ENCODE peak calls at places on chromosome 18, in six cellular contexts. K is IMR-90, I is suprapubic skin, N is K562, U is ovary, H is body of pancreas. W is an unnamed sample.

GRCh38 chr18:10170375-10170774 is 256.6 kb downstream of the VAPA start:
- DNase-seq in K (no peak), I (no peak), N (no peak), U (no peak), H (no peak), W (no peak)

GRCh38 chr18:7645756-7646155 is 78.6 kb downstream of the PTPRM start:
- DNase-seq in K (no peak), I (no peak), N (no peak), U (no peak), H (peak; percentile 41), W (no peak)

GRCh38 chr18:58996131-58996632 is 131.5 kb downstream of the ZNF532 start:
- DNase-seq in K (peak; percentile 91), I (no peak), N (no peak), U (no peak), H (no peak), W (no peak)

GRCh38 chr18:8257851-8258434 is 351.3 kb upstream of the RAB12 start:
- DNase-seq in K (no peak), I (no peak), N (no peak), U (no peak), H (no peak), W (no peak)

GRCh38 chr18:5721924-5722323 is 173.4 kb downstream of the TMEM200C start:
- DNase-seq in K (no peak), I (no peak), N (no peak), U (no peak), H (no peak), W (no peak)

GRCh38 chr18:32337821-32338220 is 132.9 kb downstream of the GAREM1 start:
- DNase-seq in K (no peak), I (no peak), N (no peak), U (no peak), H (no peak), W (no peak)

GRCh38 chr18:27033722-27034121 is 151.4 kb downstream of the CHST9 start:
- DNase-seq in K (no peak), I (no peak), N (no peak), U (no peak), H (no peak), W (no peak)

GRCh38 chr18:44887227-44887631 is 206.5 kb downstream of the SETBP1 start:
- DNase-seq in K (peak; percentile 2), I (no peak), N (no peak), U (no peak), H (peak; percentile 84), W (no peak)

GRCh38 chr18:70454705-70455322 is 166.0 kb downstream of the SOCS6 start:
- DNase-seq in K (peak; percentile 79), I (no peak), N (peak; percentile 46), U (no peak), H (peak; percentile 57), W (no peak)

GRCh38 chr18:61957801-61958516 is 65.2 kb upstream of the RNF152 start:
- DNase-seq in K (peak; percentile 26), I (no peak), N (no peak), U (no peak), H (no peak), W (no peak)

GRCh38 chr18:36567800-36568199 is 261.0 kb downstream of the TPGS2 start:
- DNase-seq in K (no peak), I (no peak), N (no peak), U (no peak), H (no peak), W (no peak)

GRCh38 chr18:58882681-58883080 is 18.0 kb downstream of the ZNF532 start:
- DNase-seq in K (peak; percentile 33), I (no peak), N (no peak), U (no peak), H (no peak), W (no peak)

GRCh38 chr18:63144748-63145147 is 174.8 kb downstream of the BCL2 start:
- DNase-seq in K (no peak), I (no peak), N (no peak), U (no peak), H (no peak), W (no peak)

GRCh38 chr18:78144669-78145068 is 834.9 kb upstream of the SALL3 start:
- DNase-seq in K (no peak), I (no peak), N (no peak), U (no peak), H (no peak), W (no peak)

GRCh38 chr18:31241425-31241824 is 76.5 kb upstream of the DSG1 start:
- DNase-seq in K (no peak), I (no peak), N (no peak), U (no peak), H (no peak), W (no peak)

GRCh38 chr18:52394602-52395001 is 54.6 kb downstream of the DCC start:
- DNase-seq in K (no peak), I (no peak), N (no peak), U (no peak), H (peak; percentile 13), W (no peak)

GRCh38 chr18:36758623-36759022 is 70.2 kb downstream of the TPGS2 start:
- DNase-seq in K (peak; percentile 6), I (no peak), N (no peak), U (no peak), H (no peak), W (no peak)

GRCh38 chr18:13547347-13547746 is 179.0 kb downstream of the FAM210A start:
- DNase-seq in K (no peak), I (no peak), N (no peak), U (no peak), H (no peak), W (no peak)

GRCh38 chr18:75422341-75422910 is 5.1 kb downstream of the SMIM21 start:
- DNase-seq in K (peak; percentile 23), I (no peak), N (no peak), U (no peak), H (no peak), W (no peak)

GRCh38 chr18:25099838-25100393 is 252.1 kb downstream of the ZNF521 start:
- DNase-seq in K (peak; percentile 40), I (no peak), N (no peak), U (peak; percentile 50), H (no peak), W (no peak)

GRCh38 chr18:50658601-50659000 is 98.7 kb downstream of the MAPK4 start:
- DNase-seq in K (no peak), I (no peak), N (no peak), U (no peak), H (no peak), W (no peak)

GRCh38 chr18:50656396-50656795 is 96.5 kb downstream of the MAPK4 start:
- DNase-seq in K (no peak), I (no peak), N (no peak), U (no peak), H (no peak), W (no peak)

GRCh38 chr18:50659091-50660003 is 99.5 kb downstream of the MAPK4 start:
- DNase-seq in K (peak; percentile 5), I (no peak), N (no peak), U (no peak), H (no peak), W (no peak)

GRCh38 chr18:50654658-50655550 is 95.0 kb downstream of the MAPK4 start:
- DNase-seq in K (no peak), I (no peak), N (no peak), U (peak; percentile 31), H (no peak), W (no peak)

DNA sequence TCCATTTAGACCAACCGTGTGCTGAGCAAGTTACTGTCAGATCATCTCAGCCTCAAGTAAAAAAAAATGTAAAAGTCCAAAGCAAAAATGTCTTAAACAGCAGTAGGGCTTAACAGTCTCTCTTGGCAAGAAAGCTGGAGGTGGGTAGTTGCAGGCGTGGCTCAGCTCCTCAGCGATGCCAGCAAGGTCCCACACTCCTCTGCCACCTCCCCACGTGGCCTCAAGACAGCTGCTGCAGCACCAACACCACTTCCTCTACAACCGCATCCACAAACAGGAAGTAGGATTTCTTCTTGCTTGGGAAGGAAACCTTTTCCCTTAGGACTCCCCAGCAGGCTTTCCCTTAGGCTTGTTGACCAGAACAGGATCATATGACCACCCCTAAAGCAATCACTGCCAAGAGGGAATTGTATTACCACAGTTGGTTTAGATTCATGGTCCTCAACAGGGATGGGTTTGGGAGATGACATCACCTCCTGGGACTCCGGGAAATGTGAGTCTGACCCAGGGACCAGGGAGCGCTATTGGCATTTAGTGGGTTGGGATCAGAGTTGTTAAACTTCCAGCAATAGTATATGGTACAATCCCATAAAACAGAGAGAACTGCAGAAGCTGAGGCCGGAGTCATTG is 97.1 kb downstream of the MAPK4 start:
- DNase-seq in K (no peak), I (no peak), N (no peak), U (no peak), H (no peak), W (no peak)
- H3K4me1 ChIP-seq in K (no peaks in the 10 kb centered on the region), I (no peaks in the 10 kb centered on the region), N (no peaks in the 10 kb centered on the region), U (peaks cover 7% of the 10 kb centered on the region), H (no peaks in the 10 kb centered on the region), W (no peaks in the 10 kb centered on the region)

DNA sequence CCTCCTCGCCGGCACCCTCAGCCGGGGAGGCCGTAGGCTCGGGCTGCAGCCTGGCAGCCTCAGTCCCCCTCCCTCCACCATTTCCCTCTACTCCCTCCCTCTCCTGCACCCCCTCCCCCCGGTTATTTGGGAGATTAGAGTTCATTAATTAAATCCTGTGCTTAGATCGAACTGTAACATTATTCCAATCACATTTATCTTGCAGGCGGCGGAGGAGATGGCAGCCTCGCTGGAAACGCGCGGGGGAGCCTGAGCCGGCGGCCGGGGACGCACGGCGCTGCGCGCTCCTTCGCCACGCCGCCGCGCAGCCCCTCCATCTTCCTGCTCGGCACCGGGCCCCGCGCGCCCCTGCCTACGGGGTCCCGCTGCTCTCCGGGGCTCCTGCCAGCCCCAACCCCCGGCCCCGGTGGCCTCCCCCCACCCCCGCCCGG is at the start of gene ST8SIA3:
- DNase-seq in K (no peak), I (no peak), N (no peak), U (no peak), H (no peak), W (no peak)
- H3K4me3 ChIP-seq in K (no peak within 1 kb of the TSS), I (no peak within 1 kb of the TSS), N (no peak within 1 kb of the TSS), U (no peak within 1 kb of the TSS), H (no peak within 1 kb of the TSS), W (no peak within 1 kb of the TSS)

GRCh38 chr18:12278153-12278764 is 24.1 kb downstream of the CIDEA start:
- DNase-seq in K (peak; percentile 13), I (no peak), N (no peak), U (peak; percentile 44), H (no peak), W (no peak)

GRCh38 chr18:12281861-12282260 is 26.2 kb upstream of the TUBB6 start:
- DNase-seq in K (no peak), I (no peak), N (no peak), U (no peak), H (no peak), W (no peak)

GRCh38 chr18:12279781-12280531 is 25.8 kb downstream of the CIDEA start:
- DNase-seq in K (no peak), I (no peak), N (no peak), U (no peak), H (no peak), W (no peak)

GRCh38 chr18:12276736-12277554 is 22.8 kb downstream of the CIDEA start:
- DNase-seq in K (peak; percentile 18), I (no peak), N (no peak), U (no peak), H (no peak), W (no peak)

GRCh38 chr18:12278765-12279682 is 24.9 kb downstream of the CIDEA start:
- DNase-seq in K (peak; percentile 98), I (peak; percentile 88), N (no peak), U (peak; percentile 88), H (peak; percentile 44), W (no peak)
- TF ChIP-seq POLR2A in K (peak; percentile 96), I (no peak), N (no peak), U (peak; percentile 81), H (no peak), W (no peak)

DNA sequence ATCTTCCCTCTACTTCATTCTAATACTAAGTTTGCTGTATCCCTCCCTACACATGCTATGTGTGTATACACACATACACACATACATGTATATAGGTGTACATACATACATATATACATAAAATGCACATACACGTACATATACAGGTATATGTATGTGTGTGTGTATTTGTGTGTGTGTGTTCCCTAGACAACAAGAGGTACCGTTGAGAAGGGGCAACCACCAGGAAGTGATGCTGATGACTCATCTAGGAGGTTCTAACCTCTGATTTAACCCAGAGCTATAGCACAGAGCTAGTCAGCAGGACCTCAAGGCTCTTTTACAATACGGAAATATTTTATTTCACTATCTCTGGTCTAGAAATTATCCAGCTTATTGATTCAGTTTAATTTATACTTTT is 139.2 kb downstream of the LAMA3 start:
- DNase-seq in K (peak; percentile 68), I (no peak), N (peak; percentile 28), U (no peak), H (peak; percentile 16), W (no peak)
- H3K4me1 ChIP-seq in K (no peaks in the 10 kb centered on the region), I (peaks cover 40% of the 10 kb centered on the region), N (no peaks in the 10 kb centered on the region), U (peaks cover 9% of the 10 kb centered on the region), H (no peaks in the 10 kb centered on the region), W (peaks cover 48% of the 10 kb centered on the region)